ENCODE peak calls at places on chromosomes 13 and 19, in four cellular contexts. One of them, this sample, is unnamed.

GRCh38 chr19:19321143-19321577 is 531 bp downstream of the MAU2 start:
- DNase-seq in right atrium auricular region: no peak
- DNase-seq in colonic mucosa: peak; percentile 26
- DNase-seq in cardiac muscle cell: no peak
- DNase-seq in this sample: peak; percentile 32

GRCh38 chr19:7845390-7846179 is 15.6 kb downstream of the EVI5L start:
- DNase-seq in cardiac muscle cell: no peak
- DNase-seq in right atrium auricular region: no peak
- DNase-seq in colonic mucosa: no peak
- DNase-seq in this sample: no peak

GRCh38 chr19:33458807-33459206 is 62.8 kb downstream of the PEPD start:
- DNase-seq in right atrium auricular region: no peak
- DNase-seq in colonic mucosa: no peak
- DNase-seq in cardiac muscle cell: no peak
- DNase-seq in this sample: no peak

GRCh38 chr13:20969182-20969581 is 66.6 kb upstream of the XPO4 start:
- DNase-seq in right atrium auricular region: no peak
- DNase-seq in colonic mucosa: no peak
- DNase-seq in cardiac muscle cell: peak; percentile 19
- DNase-seq in this sample: no peak

GRCh38 chr19:14089662-14090508 is 666 bp downstream of the SAMD1 start:
- DNase-seq in cardiac muscle cell: peak; percentile 75
- DNase-seq in colonic mucosa: no peak
- DNase-seq in right atrium auricular region: no peak
- DNase-seq in this sample: no peak

GRCh38 chr19:51786651-51787494 is 8.1 kb upstream of the FPR3 start:
- DNase-seq in right atrium auricular region: no peak
- DNase-seq in cardiac muscle cell: no peak
- DNase-seq in colonic mucosa: no peak
- DNase-seq in this sample: no peak

GRCh38 chr13:111129465-111130110 is 14.5 kb downstream of the ARHGEF7 start:
- DNase-seq in colonic mucosa: no peak
- DNase-seq in right atrium auricular region: no peak
- DNase-seq in cardiac muscle cell: no peak
- DNase-seq in this sample: no peak

GRCh38 chr13:80116107-80116506 is 224.8 kb downstream of the SPRY2 start:
- DNase-seq in colonic mucosa: no peak
- DNase-seq in right atrium auricular region: no peak
- DNase-seq in cardiac muscle cell: peak; percentile 54
- DNase-seq in this sample: no peak

GRCh38 chr13:107233541-107233940 is 665.6 kb upstream of the ARGLU1 start:
- DNase-seq in right atrium auricular region: no peak
- DNase-seq in colonic mucosa: no peak
- DNase-seq in cardiac muscle cell: no peak
- DNase-seq in this sample: no peak

DNA sequence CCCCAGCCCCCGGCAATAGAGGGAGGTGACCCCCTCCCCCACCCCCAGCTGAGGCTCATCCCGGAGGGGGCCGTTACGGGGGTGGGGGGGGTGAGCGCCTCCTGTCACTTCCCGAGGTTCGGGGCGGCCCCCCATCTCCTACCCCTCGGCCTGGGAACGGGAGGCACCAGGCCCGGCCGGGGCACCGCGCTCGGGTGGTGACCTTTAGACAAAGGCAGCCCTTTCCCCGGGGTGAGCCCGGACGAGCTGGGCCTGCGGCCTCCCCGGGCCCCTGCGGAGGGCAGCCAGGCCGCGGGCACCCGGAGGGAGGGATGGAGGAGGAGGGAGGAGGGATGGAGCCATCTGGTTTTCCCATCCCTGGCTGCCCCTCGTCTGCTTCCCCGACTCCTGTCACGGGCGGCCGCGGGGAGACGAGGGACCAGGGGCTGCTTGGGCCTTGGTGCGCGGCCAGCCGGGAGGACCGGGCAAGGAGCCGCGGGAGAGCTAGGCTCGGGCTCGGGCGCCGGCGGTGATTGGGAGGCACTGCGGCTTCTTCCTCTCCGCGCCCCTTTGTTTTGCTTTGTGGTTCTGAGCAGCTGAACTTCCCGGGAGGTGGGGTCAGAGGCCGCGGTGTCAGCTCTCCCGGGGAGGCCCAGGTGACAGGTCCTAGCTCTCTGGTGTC is 1.1 kb downstream of the BICRA start:
- DNase-seq in cardiac muscle cell: peak; percentile 66
- DNase-seq in colonic mucosa: peak; percentile 70
- DNase-seq in right atrium auricular region: no peak
- DNase-seq in this sample: peak; percentile 23
- H3K4me3 ChIP-seq in cardiac muscle cell: peak overlapping the region; percentile 91
- H3K4me3 ChIP-seq in colonic mucosa: peak overlapping the region; percentile 69
- H3K4me3 ChIP-seq in right atrium auricular region: peak overlapping the region; percentile 83
- H3K4me3 ChIP-seq in this sample: peak overlapping the region; percentile 67

DNA sequence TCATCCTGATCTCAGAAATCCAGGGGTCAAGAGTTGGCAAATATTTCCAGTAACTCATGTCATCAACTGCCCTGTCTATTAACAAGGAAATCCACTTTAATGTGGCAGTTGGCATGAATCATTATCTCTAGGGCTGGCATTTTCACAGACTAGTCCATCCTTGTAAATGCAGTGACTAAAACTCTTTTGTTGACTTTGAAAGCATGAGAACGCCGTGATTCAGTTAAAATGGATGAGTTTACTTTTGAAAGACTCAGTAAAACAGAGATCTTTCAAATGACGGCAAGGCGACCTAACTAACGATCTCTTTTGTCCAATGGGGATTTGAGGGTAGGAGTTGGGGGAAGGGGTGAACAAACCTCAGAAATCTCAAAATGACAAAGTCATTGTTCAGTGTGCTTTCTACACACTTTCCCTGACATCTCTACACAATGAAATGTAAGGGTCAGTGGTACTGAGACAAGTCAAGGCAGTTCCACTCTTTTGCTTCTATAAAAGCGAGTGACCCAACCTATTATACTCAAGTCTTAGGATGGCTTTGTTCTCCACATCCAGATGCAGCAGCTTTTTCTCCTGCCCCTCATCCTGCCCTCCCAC is 200.6 kb downstream of the ABCC4 start:
- DNase-seq in right atrium auricular region: no peak
- DNase-seq in colonic mucosa: no peak
- DNase-seq in cardiac muscle cell: no peak
- DNase-seq in this sample: no peak
- H3K4me3 ChIP-seq in right atrium auricular region: no peak overlapping the region
- H3K4me3 ChIP-seq in colonic mucosa: no peak overlapping the region
- H3K4me3 ChIP-seq in cardiac muscle cell: no peak overlapping the region
- H3K4me3 ChIP-seq in this sample: no peak overlapping the region

GRCh38 chr19:708154-709141 is at the start of gene PALM:
- DNase-seq in colonic mucosa: no peak
- DNase-seq in right atrium auricular region: no peak
- DNase-seq in cardiac muscle cell: peak; percentile 38
- DNase-seq in this sample: no peak
- H3K4me3 ChIP-seq in colonic mucosa: peak within 1 kb of the TSS; percentile 30
- H3K4me3 ChIP-seq in right atrium auricular region: peak within 1 kb of the TSS; percentile 72
- H3K4me3 ChIP-seq in cardiac muscle cell: peak within 1 kb of the TSS; percentile 98
- H3K4me3 ChIP-seq in this sample: peak within 1 kb of the TSS; percentile 23

DNA sequence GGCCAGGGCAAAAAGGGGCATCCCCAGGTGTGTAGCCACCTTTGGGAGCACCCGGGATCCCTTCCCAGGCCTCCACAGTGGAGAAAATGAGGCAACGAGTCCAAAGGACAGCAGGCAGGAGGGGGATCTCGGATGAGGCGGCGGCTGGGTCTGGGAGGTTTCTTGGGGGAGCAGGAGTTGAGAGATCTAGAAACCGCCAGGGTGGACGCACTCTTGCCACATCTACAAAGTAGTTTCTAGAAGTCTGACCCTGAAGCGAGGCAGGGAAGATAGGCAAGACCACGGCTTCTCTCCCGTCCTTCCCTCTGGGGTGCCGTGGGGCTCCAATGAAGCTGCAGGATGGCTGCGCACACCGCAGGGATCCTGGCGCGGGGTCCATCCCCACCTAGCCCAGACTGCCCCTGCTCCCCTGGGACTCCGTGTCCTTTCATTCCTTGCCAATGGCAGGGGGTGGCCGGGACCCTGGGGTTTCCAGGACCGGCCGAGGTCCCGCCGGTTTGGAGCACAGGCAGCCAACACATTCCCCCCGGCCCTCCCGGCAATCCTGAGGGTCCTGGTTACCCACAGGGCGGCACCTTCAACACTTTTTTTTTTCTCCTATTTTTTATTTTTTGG is 21.5 kb upstream of the ZBTB7A start:
- DNase-seq in cardiac muscle cell: no peak
- DNase-seq in colonic mucosa: no peak
- DNase-seq in right atrium auricular region: no peak
- DNase-seq in this sample: no peak
- H3K4me3 ChIP-seq in cardiac muscle cell: no peak overlapping the region
- H3K4me3 ChIP-seq in colonic mucosa: no peak overlapping the region
- H3K4me3 ChIP-seq in right atrium auricular region: no peak overlapping the region
- H3K4me3 ChIP-seq in this sample: peak overlapping the region; percentile 49

GRCh38 chr19:45152504-45153338 is 8.1 kb downstream of the NKPD1 start:
- DNase-seq in right atrium auricular region: peak; percentile 61
- DNase-seq in cardiac muscle cell: peak; percentile 72
- DNase-seq in colonic mucosa: peak; percentile 48
- DNase-seq in this sample: no peak

GRCh38 chr19:45151821-45152503 is 8.8 kb downstream of the NKPD1 start:
- DNase-seq in right atrium auricular region: no peak
- DNase-seq in cardiac muscle cell: no peak
- DNase-seq in colonic mucosa: no peak
- DNase-seq in this sample: no peak

GRCh38 chr19:45156231-45156630 is 4.6 kb downstream of the NKPD1 start:
- DNase-seq in cardiac muscle cell: no peak
- DNase-seq in colonic mucosa: no peak
- DNase-seq in right atrium auricular region: no peak
- DNase-seq in this sample: no peak

GRCh38 chr19:45153339-45154063 is 7.3 kb downstream of the NKPD1 start:
- DNase-seq in colonic mucosa: peak; percentile 35
- DNase-seq in cardiac muscle cell: peak; percentile 68
- DNase-seq in right atrium auricular region: no peak
- DNase-seq in this sample: no peak

DNA sequence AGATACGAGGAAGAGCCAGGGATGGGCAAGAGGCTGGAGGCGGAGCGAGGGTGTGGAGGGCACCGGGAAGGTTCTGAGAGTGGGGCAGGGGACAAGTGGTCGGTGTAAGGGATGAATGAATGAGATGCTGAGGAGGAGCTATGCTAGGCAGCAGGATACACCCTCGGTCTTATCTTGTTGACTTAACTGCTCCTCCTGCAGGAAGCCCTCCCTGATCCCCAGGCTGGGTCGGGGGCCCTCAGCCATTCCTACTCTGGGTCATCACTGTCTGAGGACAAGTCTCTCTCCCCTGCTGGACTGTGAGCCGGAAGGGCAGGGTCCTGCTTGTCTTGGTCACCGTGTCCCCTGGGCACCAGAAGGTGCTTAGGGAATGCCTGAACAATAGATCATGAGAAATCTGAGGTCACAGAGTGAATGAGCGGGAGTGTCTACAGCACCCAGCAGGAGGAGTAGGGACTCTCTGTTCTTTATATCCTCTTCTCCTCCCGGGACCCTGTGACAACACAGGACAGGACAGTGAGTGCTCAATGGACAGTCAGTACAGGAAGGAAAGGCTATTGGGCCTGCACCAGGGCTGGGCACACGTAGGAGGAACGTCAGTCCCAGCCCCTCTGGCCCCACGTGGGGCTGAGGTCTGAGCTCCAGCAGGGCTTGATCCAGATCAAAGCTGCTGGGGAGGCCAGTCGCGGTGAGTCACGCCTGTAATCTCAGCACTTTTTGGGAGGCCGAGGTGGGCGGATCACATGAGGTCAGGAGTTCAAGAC is 6.5 kb downstream of the NKPD1 start:
- DNase-seq in right atrium auricular region: peak; percentile 67
- DNase-seq in cardiac muscle cell: peak; percentile 94
- DNase-seq in colonic mucosa: no peak
- DNase-seq in this sample: no peak
- H3K4me3 ChIP-seq in right atrium auricular region: peak overlapping the region; percentile 2
- H3K4me3 ChIP-seq in cardiac muscle cell: peak overlapping the region; percentile 1
- H3K4me3 ChIP-seq in colonic mucosa: no peak overlapping the region
- H3K4me3 ChIP-seq in this sample: no peak overlapping the region

This sample was measured in Jurkat, Clone E6-1.